ENCODE peak calls at places on chromosomes 7 and 10, in seven cellular contexts. T, N, H, V, G, Q and R are unnamed samples.

GRCh38 chr7:84578825-84579224 is 384.2 kb upstream of the SEMA3A start:
- DNase-seq in V (no peak), N (no peak), Q (no peak), H (no peak), T (no peak), G (no peak), R (no peak)

GRCh38 chr10:119028900-119029612 is 458 bp upstream of the NANOS1 start:
- DNase-seq in V (peak; percentile 94), T (peak; percentile 89), N (peak; percentile 94), H (peak; percentile 92), Q (peak; percentile 73), G (peak; percentile 94), R (peak; percentile 97)

GRCh38 chr7:98224701-98225181 is 13.5 kb downstream of the BHLHA15 start:
- DNase-seq in T (no peak), H (no peak), N (no peak), G (peak; percentile 50), Q (no peak), V (no peak), R (no peak)

GRCh38 chr10:28661035-28661434 is 16.3 kb upstream of the BAMBI start:
- DNase-seq in Q (peak; percentile 68), G (no peak), V (no peak), N (no peak), T (no peak), H (peak; percentile 83), R (no peak)

GRCh38 chr7:3558410-3558809 is 257.4 kb downstream of the SDK1 start:
- DNase-seq in G (no peak), N (peak; percentile 19), T (no peak), H (no peak), Q (no peak), V (no peak), R (no peak)

GRCh38 chr7:50610521-50611277 is 45.5 kb upstream of the DDC start:
- DNase-seq in T (no peak), V (no peak), H (peak; percentile 70), Q (peak; percentile 81), N (no peak), G (no peak), R (no peak)

GRCh38 chr7:151757274-151757673 is 119.6 kb downstream of the PRKAG2 start:
- DNase-seq in T (no peak), G (no peak), H (no peak), N (no peak), V (no peak), Q (no peak), R (no peak)

GRCh38 chr10:97090035-97090434 is 95.7 kb downstream of the SLIT1 start:
- DNase-seq in V (no peak), N (no peak), T (no peak), H (no peak), G (no peak), Q (no peak), R (no peak)

GRCh38 chr10:122678266-122678665 is 21.4 kb downstream of the C10orf120 start:
- DNase-seq in N (no peak), G (no peak), T (no peak), V (no peak), H (no peak), Q (no peak), R (no peak)

GRCh38 chr7:139523988-139524815 is 717 bp downstream of the CLEC2L start:
- DNase-seq in Q (no peak), H (no peak), N (no peak), T (no peak), G (no peak), V (no peak), R (no peak)

GRCh38 chr7:139525750-139526149 is 2.3 kb downstream of the CLEC2L start:
- DNase-seq in N (no peak), V (no peak), G (no peak), H (no peak), Q (no peak), T (no peak), R (no peak)

GRCh38 chr7:139525239-139525638 is 1.8 kb downstream of the CLEC2L start:
- DNase-seq in Q (no peak), T (no peak), H (no peak), G (no peak), V (no peak), N (no peak), R (no peak)

GRCh38 chr7:139523199-139523941 is at the start of gene CLEC2L:
- DNase-seq in Q (no peak), V (no peak), H (no peak), T (no peak), N (peak; percentile 23), G (no peak), R (peak; percentile 23)

DNA sequence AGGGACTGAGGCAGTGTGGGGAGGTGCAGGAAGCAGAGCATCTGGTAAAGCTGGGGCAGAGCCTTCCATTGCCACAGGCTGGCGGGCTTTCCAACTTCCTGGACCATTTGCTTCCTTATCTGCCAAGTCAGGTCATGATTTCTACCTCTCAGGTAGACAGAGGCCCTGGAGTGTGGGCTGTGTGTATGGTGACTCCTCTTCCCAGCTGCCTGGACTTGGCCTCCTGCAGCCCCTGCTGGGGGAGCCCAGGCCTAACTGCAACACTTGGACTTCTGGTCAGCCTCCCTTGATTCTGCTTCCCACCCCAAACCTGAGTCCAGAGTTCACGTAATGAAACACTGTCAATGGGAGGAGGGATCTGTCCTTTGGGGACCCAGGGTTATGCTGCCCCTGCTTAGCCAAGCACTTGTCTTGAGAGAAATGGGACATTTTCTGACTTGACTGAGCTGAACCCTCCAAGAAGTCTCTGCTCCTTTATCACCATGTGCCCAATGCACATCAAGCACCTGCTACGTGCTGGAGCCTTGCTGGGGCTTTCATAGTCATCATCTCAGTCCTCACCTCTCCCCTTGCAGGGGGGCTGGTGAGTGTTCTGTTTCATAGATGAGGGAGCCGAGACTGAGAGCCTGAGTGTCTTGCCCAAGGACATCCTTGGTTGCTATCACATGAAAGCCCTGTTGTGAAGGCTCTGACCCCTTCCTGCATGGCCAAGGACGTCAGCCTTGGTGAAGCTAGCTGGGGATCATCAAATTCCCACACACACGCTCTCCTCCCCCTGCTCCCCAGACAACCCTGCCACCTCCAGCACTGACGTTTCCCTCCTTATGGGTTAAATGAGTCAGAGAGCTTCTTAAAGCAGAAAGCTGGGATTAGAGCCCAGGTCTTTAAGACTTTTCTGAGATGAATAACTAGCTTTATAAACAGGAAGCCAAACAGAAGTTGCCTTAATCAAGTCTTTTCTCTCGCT is 3.4 kb downstream of the CLEC2L start:
- DNase-seq in H (peak; percentile 87), G (no peak), Q (no peak), V (peak; percentile 37), N (no peak), T (no peak), R (no peak)
- H3K27me3 ChIP-seq in H (peaks cover 69% of the 10 kb centered on the region), G (peaks cover 3% of the 10 kb centered on the region), Q (peaks cover 20% of the 10 kb centered on the region), V (peaks cover 10% of the 10 kb centered on the region), N (peaks cover 27% of the 10 kb centered on the region), T (peaks cover 28% of the 10 kb centered on the region), R (no peaks in the 10 kb centered on the region)

GRCh38 chr7:1044189-1045037 is at the start of gene GPR146:
- DNase-seq in Q (peak; percentile 95), V (peak; percentile 99), N (peak; percentile 99), T (peak; percentile 98), H (peak; percentile 98), G (peak; percentile 99), R (peak; percentile 97)
- TF ChIP-seq CTCF in Q (peak; percentile 73), V (peak; percentile 55), N (peak; percentile 67), T (peak; percentile 72), H (peak; percentile 71), G (no peak), R (peak; percentile 24)

GRCh38 chr10:131784363-131785120 is 116.3 kb upstream of the PPP2R2D start:
- DNase-seq in Q (no peak), H (no peak), T (no peak), V (no peak), N (no peak), G (no peak), R (no peak)
- H3K4me3 ChIP-seq in Q (no peak overlapping the region), H (no peak overlapping the region), T (no peak overlapping the region), V (no peak overlapping the region), N (no peak overlapping the region), G (no peak overlapping the region), R (no peak overlapping the region)

GRCh38 chr10:14466256-14466655 is 135.5 kb upstream of the FRMD4A start:
- DNase-seq in G (no peak), N (no peak), H (no peak), T (no peak), Q (no peak), V (peak; percentile 20), R (no peak)
- H3K27me3 ChIP-seq in G (no peaks in the 10 kb centered on the region), N (peaks cover 2% of the 10 kb centered on the region), H (no peaks in the 10 kb centered on the region), T (no peaks in the 10 kb centered on the region), Q (no peaks in the 10 kb centered on the region), V (peaks cover 3% of the 10 kb centered on the region), R (no peaks in the 10 kb centered on the region)

GRCh38 chr7:35755711-35756110 is 45.1 kb upstream of the SEPTIN7 start:
- DNase-seq in N (no peak), G (no peak), V (no peak), Q (no peak), H (peak; percentile 48), T (no peak), R (no peak)

GRCh38 chr7:35754741-35755140 is 46.1 kb upstream of the SEPTIN7 start:
- DNase-seq in V (no peak), H (peak; percentile 86), G (no peak), T (no peak), N (peak; percentile 17), Q (no peak), R (no peak)

GRCh38 chr7:35757574-35757973 is 43.3 kb upstream of the SEPTIN7 start:
- DNase-seq in Q (no peak), N (no peak), G (no peak), V (no peak), H (no peak), T (no peak), R (no peak)

GRCh38 chr7:35760082-35760770 is 40.6 kb upstream of the SEPTIN7 start:
- DNase-seq in N (no peak), T (no peak), G (no peak), V (no peak), H (no peak), Q (no peak), R (no peak)

GRCh38 chr7:35758421-35758820 is 42.4 kb upstream of the SEPTIN7 start:
- DNase-seq in T (no peak), G (no peak), N (peak; percentile 19), H (no peak), Q (no peak), V (no peak), R (peak; percentile 88)
- TF ChIP-seq CTCF in T (no peak), G (no peak), N (peak; percentile 33), H (no peak), Q (no peak), V (no peak), R (peak; percentile 50)

GRCh38 chr7:158569858-158570239 is 17.8 kb downstream of the PTPRN2 start:
- DNase-seq in V (no peak), T (no peak), Q (no peak), N (no peak), G (no peak), H (no peak), R (no peak)
- H3K4me3 ChIP-seq in V (no peak overlapping the region), T (peak overlapping the region; percentile 13), Q (no peak overlapping the region), N (no peak overlapping the region), G (no peak overlapping the region), H (no peak overlapping the region), R (no peak overlapping the region)